ENCODE peak calls at places on chromosomes 12 and 14, in nine cellular contexts. One of them, this sample, is unnamed.

GRCh38 chr14:99518441-99519346 is 37.5 kb downstream of the CCNK start:
- DNase-seq in NB4: peak; percentile 66
- DNase-seq in AG10803: peak; percentile 32
- DNase-seq in lower leg skin: peak; percentile 95
- DNase-seq in foreskin fibroblast: peak; percentile 73
- DNase-seq in tibial nerve: peak; percentile 45
- DNase-seq in lower lobe of right lung: peak; percentile 83
- DNase-seq in fibroblast of lung: peak; percentile 25
- DNase-seq in left ventricle myocardium inferior: peak; percentile 72
- DNase-seq in this sample: no peak

GRCh38 chr14:68593806-68594536 is 198.9 kb downstream of the ZFP36L1 start:
- DNase-seq in NB4: peak; percentile 83
- DNase-seq in AG10803: peak; percentile 34
- DNase-seq in lower leg skin: peak; percentile 72
- DNase-seq in foreskin fibroblast: no peak
- DNase-seq in tibial nerve: no peak
- DNase-seq in lower lobe of right lung: no peak
- DNase-seq in fibroblast of lung: peak; percentile 63
- DNase-seq in left ventricle myocardium inferior: no peak
- DNase-seq in this sample: no peak

GRCh38 chr12:117377758-117378157 is 16.3 kb upstream of the NOS1 start:
- DNase-seq in NB4: no peak
- DNase-seq in AG10803: no peak
- DNase-seq in lower leg skin: no peak
- DNase-seq in foreskin fibroblast: no peak
- DNase-seq in tibial nerve: no peak
- DNase-seq in lower lobe of right lung: no peak
- DNase-seq in fibroblast of lung: no peak
- DNase-seq in left ventricle myocardium inferior: no peak
- DNase-seq in this sample: no peak

GRCh38 chr12:114403044-114403689 is 2.8 kb downstream of the TBX5 start:
- DNase-seq in NB4: no peak
- DNase-seq in AG10803: peak; percentile 49
- DNase-seq in lower leg skin: no peak
- DNase-seq in foreskin fibroblast: peak; percentile 86
- DNase-seq in tibial nerve: no peak
- DNase-seq in lower lobe of right lung: no peak
- DNase-seq in fibroblast of lung: no peak
- DNase-seq in left ventricle myocardium inferior: peak; percentile 50
- DNase-seq in this sample: no peak

GRCh38 chr14:93464271-93464670 is 33.5 kb downstream of the UNC79 start:
- DNase-seq in NB4: peak; percentile 70
- DNase-seq in AG10803: no peak
- DNase-seq in lower leg skin: no peak
- DNase-seq in foreskin fibroblast: no peak
- DNase-seq in tibial nerve: no peak
- DNase-seq in lower lobe of right lung: no peak
- DNase-seq in fibroblast of lung: no peak
- DNase-seq in left ventricle myocardium inferior: no peak
- DNase-seq in this sample: no peak

GRCh38 chr12:1657616-1658167 is 28.7 kb downstream of the WNT5B start:
- DNase-seq in NB4: no peak
- DNase-seq in AG10803: no peak
- DNase-seq in lower leg skin: no peak
- DNase-seq in foreskin fibroblast: no peak
- DNase-seq in tibial nerve: no peak
- DNase-seq in lower lobe of right lung: no peak
- DNase-seq in fibroblast of lung: no peak
- DNase-seq in left ventricle myocardium inferior: no peak
- DNase-seq in this sample: no peak

GRCh38 chr14:91585856-91586255 is 75.7 kb upstream of the PPP4R3A start:
- DNase-seq in NB4: no peak
- DNase-seq in AG10803: no peak
- DNase-seq in lower leg skin: no peak
- DNase-seq in foreskin fibroblast: no peak
- DNase-seq in tibial nerve: no peak
- DNase-seq in lower lobe of right lung: no peak
- DNase-seq in fibroblast of lung: no peak
- DNase-seq in left ventricle myocardium inferior: no peak
- DNase-seq in this sample: no peak

GRCh38 chr12:50764861-50765324 is 992 bp downstream of the ATF1 start:
- DNase-seq in NB4: no peak
- DNase-seq in AG10803: peak; percentile 39
- DNase-seq in lower leg skin: peak; percentile 87
- DNase-seq in foreskin fibroblast: peak; percentile 59
- DNase-seq in tibial nerve: no peak
- DNase-seq in lower lobe of right lung: no peak
- DNase-seq in fibroblast of lung: peak; percentile 39
- DNase-seq in left ventricle myocardium inferior: no peak
- DNase-seq in this sample: no peak

GRCh38 chr14:71320734-71321555 is 413.7 kb downstream of the PCNX1 start:
- DNase-seq in NB4: peak; percentile 65
- DNase-seq in AG10803: peak; percentile 66
- DNase-seq in lower leg skin: peak; percentile 91
- DNase-seq in foreskin fibroblast: peak; percentile 89
- DNase-seq in tibial nerve: peak; percentile 20
- DNase-seq in lower lobe of right lung: peak; percentile 81
- DNase-seq in fibroblast of lung: peak; percentile 72
- DNase-seq in left ventricle myocardium inferior: peak; percentile 57
- DNase-seq in this sample: no peak

GRCh38 chr14:71318097-71318459 is 410.8 kb downstream of the PCNX1 start:
- DNase-seq in NB4: no peak
- DNase-seq in AG10803: no peak
- DNase-seq in lower leg skin: no peak
- DNase-seq in foreskin fibroblast: no peak
- DNase-seq in tibial nerve: no peak
- DNase-seq in lower lobe of right lung: no peak
- DNase-seq in fibroblast of lung: no peak
- DNase-seq in left ventricle myocardium inferior: no peak
- DNase-seq in this sample: no peak

GRCh38 chr14:71319646-71320045 is 412.4 kb downstream of the PCNX1 start:
- DNase-seq in NB4: peak; percentile 24
- DNase-seq in AG10803: peak; percentile 22
- DNase-seq in lower leg skin: no peak
- DNase-seq in foreskin fibroblast: peak; percentile 56
- DNase-seq in tibial nerve: no peak
- DNase-seq in lower lobe of right lung: no peak
- DNase-seq in fibroblast of lung: no peak
- DNase-seq in left ventricle myocardium inferior: no peak
- DNase-seq in this sample: no peak

GRCh38 chr14:71321556-71322315 is 414.5 kb downstream of the PCNX1 start:
- DNase-seq in NB4: peak; percentile 21
- DNase-seq in AG10803: peak; percentile 64
- DNase-seq in lower leg skin: no peak
- DNase-seq in foreskin fibroblast: peak; percentile 67
- DNase-seq in tibial nerve: no peak
- DNase-seq in lower lobe of right lung: no peak
- DNase-seq in fibroblast of lung: peak; percentile 74
- DNase-seq in left ventricle myocardium inferior: no peak
- DNase-seq in this sample: no peak

DNA sequence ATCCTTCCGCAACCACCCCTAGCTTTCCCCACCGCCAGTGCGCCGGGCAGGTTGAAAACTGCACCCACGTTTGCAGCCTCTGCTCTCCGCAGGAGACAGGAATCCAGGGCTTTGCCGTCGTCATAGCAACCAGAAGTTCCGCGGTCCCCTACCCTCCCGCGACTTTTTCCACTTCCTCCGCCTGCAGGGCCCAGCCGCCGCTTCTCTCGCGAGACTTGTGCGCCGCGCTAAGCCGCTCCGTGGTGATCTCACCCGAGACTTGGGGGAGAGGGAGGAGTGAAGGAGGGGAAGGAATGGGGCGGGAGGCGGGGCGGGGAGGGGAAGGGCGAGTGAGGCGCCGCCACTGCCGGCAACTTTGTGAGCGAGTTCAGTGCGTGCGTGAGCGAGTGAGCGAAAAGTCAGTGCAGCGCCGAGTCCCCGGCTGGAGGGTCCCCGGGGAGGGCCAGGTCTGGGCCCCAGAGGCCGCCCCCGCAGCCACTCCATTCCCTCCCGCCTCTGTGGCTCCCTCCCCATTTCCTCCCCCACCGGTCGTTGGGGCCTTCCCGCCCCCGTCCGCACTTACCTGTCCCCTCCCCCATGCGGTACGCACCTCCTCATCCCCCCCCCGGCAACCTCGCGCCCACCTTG is 413.0 kb downstream of the PCNX1 start:
- DNase-seq in NB4: peak; percentile 98
- DNase-seq in AG10803: peak; percentile 99
- DNase-seq in lower leg skin: peak; percentile 99
- DNase-seq in foreskin fibroblast: peak; percentile 99
- DNase-seq in tibial nerve: peak; percentile 93
- DNase-seq in lower lobe of right lung: peak; percentile 98
- DNase-seq in fibroblast of lung: peak; percentile 99
- DNase-seq in left ventricle myocardium inferior: peak; percentile 97
- DNase-seq in this sample: peak; percentile 91
- TF ChIP-seq CTCF in NB4: no peak
- TF ChIP-seq CTCF in AG10803: no peak
- TF ChIP-seq CTCF in lower leg skin: no peak
- TF ChIP-seq CTCF in foreskin fibroblast: no peak
- TF ChIP-seq CTCF in tibial nerve: peak; percentile 39
- TF ChIP-seq CTCF in lower lobe of right lung: no peak
- TF ChIP-seq CTCF in fibroblast of lung: no peak
- TF ChIP-seq CTCF in left ventricle myocardium inferior: no peak
- TF ChIP-seq CTCF in this sample: no peak

DNA sequence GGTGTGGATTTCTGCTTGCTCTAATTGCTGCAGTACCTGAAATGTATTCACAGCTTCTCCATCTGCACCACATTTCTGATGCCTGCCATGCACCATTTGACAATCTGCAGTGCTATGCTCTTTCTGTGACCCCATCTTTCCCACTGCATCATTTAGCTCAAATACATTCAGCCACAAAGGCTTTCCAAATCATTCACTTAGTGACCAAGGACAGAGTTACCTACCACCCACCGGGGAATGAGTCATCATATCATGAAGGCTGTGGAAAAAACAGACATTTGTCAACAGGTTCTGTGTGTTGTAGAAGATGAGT is 465.5 kb upstream of the ATP2B1 start:
- DNase-seq in NB4: peak; percentile 23
- DNase-seq in AG10803: no peak
- DNase-seq in lower leg skin: no peak
- DNase-seq in foreskin fibroblast: no peak
- DNase-seq in tibial nerve: no peak
- DNase-seq in lower lobe of right lung: no peak
- DNase-seq in fibroblast of lung: peak; percentile 48
- DNase-seq in left ventricle myocardium inferior: no peak
- DNase-seq in this sample: no peak
- H3K4me3 ChIP-seq in NB4: no peak overlapping the region
- H3K4me3 ChIP-seq in AG10803: no peak overlapping the region
- H3K4me3 ChIP-seq in lower leg skin: no peak overlapping the region
- H3K4me3 ChIP-seq in foreskin fibroblast: no peak overlapping the region
- H3K4me3 ChIP-seq in tibial nerve: no peak overlapping the region
- H3K4me3 ChIP-seq in lower lobe of right lung: no peak overlapping the region
- H3K4me3 ChIP-seq in fibroblast of lung: no peak overlapping the region
- H3K4me3 ChIP-seq in left ventricle myocardium inferior: no peak overlapping the region
- H3K4me3 ChIP-seq in this sample: no peak overlapping the region

GRCh38 chr14:32468955-32469354 is 139.9 kb downstream of the AKAP6 start:
- DNase-seq in NB4: no peak
- DNase-seq in AG10803: peak; percentile 93
- DNase-seq in lower leg skin: no peak
- DNase-seq in foreskin fibroblast: peak; percentile 87
- DNase-seq in tibial nerve: no peak
- DNase-seq in lower lobe of right lung: no peak
- DNase-seq in fibroblast of lung: peak; percentile 76
- DNase-seq in left ventricle myocardium inferior: no peak
- DNase-seq in this sample: peak; percentile 73

GRCh38 chr14:32472081-32472480 is 143.0 kb downstream of the AKAP6 start:
- DNase-seq in NB4: no peak
- DNase-seq in AG10803: no peak
- DNase-seq in lower leg skin: no peak
- DNase-seq in foreskin fibroblast: no peak
- DNase-seq in tibial nerve: no peak
- DNase-seq in lower lobe of right lung: no peak
- DNase-seq in fibroblast of lung: no peak
- DNase-seq in left ventricle myocardium inferior: no peak
- DNase-seq in this sample: no peak

GRCh38 chr14:32471183-32471582 is 142.1 kb downstream of the AKAP6 start:
- DNase-seq in NB4: no peak
- DNase-seq in AG10803: no peak
- DNase-seq in lower leg skin: no peak
- DNase-seq in foreskin fibroblast: no peak
- DNase-seq in tibial nerve: no peak
- DNase-seq in lower lobe of right lung: no peak
- DNase-seq in fibroblast of lung: no peak
- DNase-seq in left ventricle myocardium inferior: no peak
- DNase-seq in this sample: no peak

GRCh38 chr14:32469388-32470160 is 140.5 kb downstream of the AKAP6 start:
- DNase-seq in NB4: peak; percentile 37
- DNase-seq in AG10803: peak; percentile 73
- DNase-seq in lower leg skin: no peak
- DNase-seq in foreskin fibroblast: peak; percentile 63
- DNase-seq in tibial nerve: no peak
- DNase-seq in lower lobe of right lung: no peak
- DNase-seq in fibroblast of lung: peak; percentile 62
- DNase-seq in left ventricle myocardium inferior: no peak
- DNase-seq in this sample: no peak

DNA sequence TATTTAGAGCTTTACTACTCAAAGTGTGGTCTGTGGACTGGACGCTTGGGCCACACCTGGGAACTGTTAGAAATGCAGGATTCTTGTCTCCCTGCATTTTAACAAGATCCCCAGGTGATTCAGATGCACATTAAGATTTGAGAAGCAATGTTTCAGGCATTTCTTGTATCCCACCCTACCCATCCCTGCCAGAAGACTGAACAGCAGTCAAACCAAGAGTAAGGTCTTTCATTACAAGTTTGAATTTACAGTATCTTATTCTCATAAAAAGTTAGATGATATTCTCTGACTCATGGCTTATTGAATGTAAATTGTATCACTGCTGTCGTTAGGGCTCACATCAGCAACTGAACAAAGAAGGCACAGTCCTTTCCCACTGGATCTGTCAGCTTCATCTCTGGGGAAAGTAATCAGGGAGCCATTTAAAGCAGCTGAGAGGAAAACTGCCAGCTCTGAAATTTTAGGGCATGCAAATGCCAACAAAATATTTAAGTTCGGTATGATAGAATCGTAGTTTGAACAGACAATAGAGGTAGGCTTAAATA is 141.1 kb downstream of the AKAP6 start:
- DNase-seq in NB4: no peak
- DNase-seq in AG10803: no peak
- DNase-seq in lower leg skin: no peak
- DNase-seq in foreskin fibroblast: no peak
- DNase-seq in tibial nerve: no peak
- DNase-seq in lower lobe of right lung: no peak
- DNase-seq in fibroblast of lung: no peak
- DNase-seq in left ventricle myocardium inferior: no peak
- DNase-seq in this sample: no peak
- TF ChIP-seq CTCF in NB4: no peak
- TF ChIP-seq CTCF in AG10803: no peak
- TF ChIP-seq CTCF in lower leg skin: no peak
- TF ChIP-seq CTCF in foreskin fibroblast: no peak
- TF ChIP-seq CTCF in tibial nerve: no peak
- TF ChIP-seq CTCF in lower lobe of right lung: no peak
- TF ChIP-seq CTCF in fibroblast of lung: no peak
- TF ChIP-seq CTCF in left ventricle myocardium inferior: no peak
- TF ChIP-seq CTCF in this sample: no peak

DNA sequence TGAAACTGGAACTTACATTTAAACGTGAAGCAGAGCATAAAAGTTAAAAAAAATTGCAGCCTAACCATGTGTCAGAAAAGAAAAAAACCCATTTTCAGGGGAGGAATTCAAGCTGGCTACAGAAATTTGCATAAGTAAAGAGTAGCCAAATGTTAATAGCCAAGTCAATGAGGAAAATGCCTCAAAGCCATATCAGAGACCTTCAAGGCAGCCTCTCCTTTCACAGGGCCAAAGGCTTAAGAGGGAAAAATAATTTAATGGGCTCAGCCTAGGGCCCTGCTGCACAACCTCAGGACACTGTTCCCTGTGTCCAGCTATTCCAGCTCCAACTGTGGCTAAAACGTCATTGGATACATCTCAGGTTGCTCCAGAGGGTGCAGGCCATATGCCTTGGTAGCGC is 749.5 kb downstream of the FLRT2 start:
- DNase-seq in NB4: no peak
- DNase-seq in AG10803: no peak
- DNase-seq in lower leg skin: no peak
- DNase-seq in foreskin fibroblast: no peak
- DNase-seq in tibial nerve: no peak
- DNase-seq in lower lobe of right lung: no peak
- DNase-seq in fibroblast of lung: no peak
- DNase-seq in left ventricle myocardium inferior: no peak
- DNase-seq in this sample: no peak
- H3K4me3 ChIP-seq in NB4: no peak overlapping the region
- H3K4me3 ChIP-seq in AG10803: no peak overlapping the region
- H3K4me3 ChIP-seq in lower leg skin: no peak overlapping the region
- H3K4me3 ChIP-seq in foreskin fibroblast: no peak overlapping the region
- H3K4me3 ChIP-seq in tibial nerve: no peak overlapping the region
- H3K4me3 ChIP-seq in lower lobe of right lung: no peak overlapping the region
- H3K4me3 ChIP-seq in fibroblast of lung: no peak overlapping the region
- H3K4me3 ChIP-seq in left ventricle myocardium inferior: no peak overlapping the region
- H3K4me3 ChIP-seq in this sample: no peak overlapping the region